ENCODE peak calls at places on chromosomes 7 and 10, in seven cellular contexts. I is right lobe of liver, B is endodermal cell, N is stomach, J is lung, C is ovary, Y is BE2C. P is an unnamed sample. For H3K36me3 and H3K9me3, the result is how much of the 10 kb centered on the place peaks cover.

GRCh38 chr7:74262639-74263398 is 8.6 kb upstream of the RFC2 start:
- DNase-seq in J (no peak), Y (peak), C (no peak), N (no peak), I (no peak), B (no peak), P (no peak)

GRCh38 chr7:102079140-102080002 is 207.3 kb upstream of the SH2B2 start:
- DNase-seq in I (no peak), Y (peak), C (no peak), B (peak), J (no peak), N (no peak), P (no peak)

GRCh38 chr10:17062493-17063487 is 66.8 kb downstream of the CUBN start:
- DNase-seq in Y (no peak), C (peak), N (no peak), I (no peak), J (no peak), B (peak), P (peak)

GRCh38 chr10:114684822-114685209 is 26.7 kb upstream of the ABLIM1 start:
- DNase-seq in I (no peak), N (no peak), Y (peak), B (no peak), C (no peak), J (no peak), P (no peak)

GRCh38 chr7:40709077-40709964 is 574.5 kb downstream of the SUGCT start:
- DNase-seq in I (no peak), N (no peak), B (no peak), C (no peak), J (no peak), Y (no peak), P (no peak)

GRCh38 chr10:2196272-2196671 is 458.9 kb upstream of the ADARB2 start:
- DNase-seq in B (no peak), C (no peak), J (no peak), N (no peak), Y (no peak), I (no peak), P (no peak)

GRCh38 chr7:35257251-35258124 is 3.6 kb upstream of the TBX20 start:
- DNase-seq in Y (no peak), N (no peak), I (no peak), J (no peak), C (no peak), B (peak), P (no peak)

GRCh38 chr7:22723171-22723601 is 3.8 kb upstream of the IL6 start:
- DNase-seq in Y (no peak), B (no peak), J (peak), I (peak), C (peak), N (peak), P (no peak)

GRCh38 chr10:132265878-132266496 is 41.8 kb downstream of the STK32C start:
- DNase-seq in C (no peak), J (no peak), Y (no peak), N (no peak), B (no peak), I (no peak), P (no peak)

GRCh38 chr7:95579318-95579717 is 17.0 kb downstream of the PDK4 start:
- DNase-seq in Y (no peak), B (no peak), C (no peak), J (no peak), N (no peak), I (no peak), P (no peak)

GRCh38 chr10:57145548-57145947 is 784.5 kb upstream of the ZWINT start:
- DNase-seq in Y (no peak), J (no peak), C (no peak), I (no peak), N (no peak), B (no peak), P (no peak)

GRCh38 chr7:148021507-148022045 is 569.0 kb upstream of the C7orf33 start:
- DNase-seq in Y (no peak), N (no peak), J (no peak), C (no peak), B (no peak), I (no peak), P (no peak)

GRCh38 chr10:110300486-110300986 is 4.2 kb downstream of the SMNDC1 start:
- DNase-seq in I (no peak), J (no peak), B (no peak), N (no peak), Y (no peak), C (no peak), P (no peak)
- H3K36me3 ChIP-seq in I (under half), J (under half), B (half or more), N (half or more), Y (half or more), C (under half), P (half or more)

DNA sequence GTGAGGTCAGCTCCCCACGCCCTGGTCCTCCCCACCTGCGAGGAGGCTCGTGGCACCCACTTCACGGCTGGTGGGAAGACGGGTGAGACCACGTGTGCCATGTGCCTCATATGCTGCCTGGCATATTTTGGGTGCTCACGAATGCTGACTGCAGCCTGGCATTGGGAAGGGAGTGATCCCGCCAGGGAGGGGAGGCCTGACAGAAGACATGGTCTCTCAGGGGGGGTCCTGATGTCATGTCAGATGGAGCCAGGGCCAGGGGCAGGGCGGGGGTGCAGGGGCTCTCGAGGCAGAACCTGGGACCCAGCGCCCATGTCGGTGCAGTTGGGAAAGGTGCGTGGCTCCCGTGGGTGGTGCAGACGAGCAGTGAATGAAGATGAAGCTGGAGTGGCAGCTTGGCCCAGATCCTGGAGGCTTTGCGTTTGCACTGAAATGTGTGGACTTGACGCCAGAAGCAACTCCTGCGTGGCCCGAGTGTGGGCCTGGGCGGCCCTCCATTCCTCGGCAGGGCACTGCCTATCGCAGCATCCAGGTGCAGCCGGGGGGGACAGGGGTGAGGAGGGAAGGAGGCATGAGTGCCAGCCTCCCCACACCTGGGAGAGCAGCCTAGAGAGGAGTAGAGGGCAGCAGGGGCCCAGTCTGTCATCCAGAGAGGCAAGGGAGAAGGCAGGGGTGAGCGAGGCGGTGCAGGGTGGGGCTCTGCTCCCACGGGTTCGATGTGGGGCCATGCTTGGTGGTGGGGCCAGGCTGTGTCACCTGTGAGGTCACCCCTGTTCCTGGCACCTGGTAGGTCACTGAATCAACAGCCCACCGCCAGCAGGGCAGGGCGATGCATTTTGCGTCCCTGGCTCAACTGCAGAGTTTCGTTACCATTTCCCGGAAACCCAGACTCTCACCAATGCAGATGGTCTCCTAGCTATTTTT is 385.6 kb downstream of the DNAJB6 start:
- DNase-seq in C (no peak), Y (no peak), B (no peak), I (no peak), N (no peak), J (no peak), P (no peak)
- H3K9me3 ChIP-seq in C (under half), Y (under half), B (half or more), I (under half), N (under half), J (under half), P (under half)

GRCh38 chr10:101749033-101749432 is 26.9 kb downstream of the FGF8 start:
- DNase-seq in B (peak), Y (no peak), C (no peak), N (no peak), I (no peak), J (no peak), P (no peak)
- TF ChIP-seq CTCF in B (peak), Y (peak), C (no peak), N (no peak), I (no peak), J (no peak), P (no peak)

GRCh38 chr7:138564365-138564764 is 104.3 kb downstream of the TRIM24 start:
- DNase-seq in C (no peak), N (peak), Y (no peak), I (peak), J (peak), B (no peak), P (no peak)

GRCh38 chr7:138565071-138565450 is 105.0 kb downstream of the TRIM24 start:
- DNase-seq in I (no peak), C (no peak), N (no peak), Y (no peak), J (no peak), B (no peak), P (no peak)

GRCh38 chr7:138568655-138569054 is 108.6 kb downstream of the TRIM24 start:
- DNase-seq in C (no peak), J (no peak), I (no peak), B (no peak), N (no peak), Y (no peak), P (no peak)

GRCh38 chr7:138563808-138564207 is 103.7 kb downstream of the TRIM24 start:
- DNase-seq in J (no peak), Y (no peak), C (no peak), N (no peak), B (no peak), I (no peak), P (no peak)

DNA sequence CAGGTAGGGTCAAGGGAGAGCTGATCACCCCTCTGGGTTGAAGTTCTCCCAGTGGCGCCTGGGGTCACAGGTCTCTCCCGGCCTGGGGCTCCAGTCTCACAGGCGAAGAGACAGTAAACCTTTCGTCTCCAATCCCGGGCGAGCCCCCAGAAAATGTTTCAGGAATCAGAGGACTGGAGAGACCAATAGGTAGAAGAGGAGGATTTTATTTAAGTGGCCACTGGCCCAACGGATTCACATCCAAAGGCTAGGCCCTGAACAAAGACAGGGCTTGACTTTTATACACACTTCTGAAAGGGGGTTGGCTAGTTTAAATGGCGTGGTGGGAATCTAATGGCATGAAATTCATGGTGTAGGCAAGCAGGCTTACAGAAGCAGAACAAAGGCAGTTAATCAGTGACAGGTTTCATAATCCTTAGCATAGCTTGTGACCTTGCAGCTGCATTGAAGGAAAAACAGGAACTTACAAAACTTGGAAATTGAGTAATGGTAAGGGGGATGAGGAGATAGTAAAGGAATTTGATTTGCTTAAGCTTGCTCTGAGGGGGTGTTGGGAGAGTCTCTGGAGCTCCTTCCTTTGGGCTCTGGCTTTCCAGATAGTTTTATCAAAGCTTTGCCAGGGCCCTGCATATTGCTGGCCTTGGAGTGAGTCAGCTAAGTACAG is 105.5 kb downstream of the TRIM24 start:
- DNase-seq in I (no peak), Y (no peak), C (no peak), N (no peak), B (peak), J (no peak), P (no peak)
- H3K36me3 ChIP-seq in I (under half), Y (half or more), C (under half), N (half or more), B (half or more), J (under half), P (half or more)

GRCh38 chr10:108327706-108328105 is 1163.2 kb upstream of the SORCS1 start:
- DNase-seq in Y (no peak), J (no peak), B (no peak), N (no peak), C (no peak), I (no peak), P (no peak)
- H3K9me3 ChIP-seq in Y (under half), J (under half), B (under half), N (under half), C (under half), I (under half), P (under half)

GRCh38 chr10:118971876-118972275 is 57.6 kb upstream of the NANOS1 start:
- DNase-seq in C (no peak), Y (no peak), B (peak), J (no peak), N (no peak), I (no peak), P (no peak)
- TF ChIP-seq CTCF in C (no peak), Y (peak), B (peak), J (no peak), N (no peak), I (no peak), P (no peak)

GRCh38 chr10:133299738-133300137 is 8.9 kb downstream of the TUBGCP2 start:
- DNase-seq in I (no peak), C (no peak), B (no peak), Y (no peak), N (no peak), J (no peak), P (no peak)

GRCh38 chr10:133297504-133297903 is 11.2 kb downstream of the TUBGCP2 start:
- DNase-seq in B (no peak), Y (no peak), I (no peak), N (no peak), J (no peak), C (no peak), P (no peak)

GRCh38 chr10:133298466-133298865 is 10.2 kb downstream of the TUBGCP2 start:
- DNase-seq in Y (no peak), J (no peak), I (no peak), N (no peak), C (no peak), B (no peak), P (no peak)

GRCh38 chr10:133302230-133302629 is 6.4 kb downstream of the TUBGCP2 start:
- DNase-seq in J (no peak), C (no peak), Y (no peak), N (no peak), B (no peak), I (no peak), P (no peak)

DNA sequence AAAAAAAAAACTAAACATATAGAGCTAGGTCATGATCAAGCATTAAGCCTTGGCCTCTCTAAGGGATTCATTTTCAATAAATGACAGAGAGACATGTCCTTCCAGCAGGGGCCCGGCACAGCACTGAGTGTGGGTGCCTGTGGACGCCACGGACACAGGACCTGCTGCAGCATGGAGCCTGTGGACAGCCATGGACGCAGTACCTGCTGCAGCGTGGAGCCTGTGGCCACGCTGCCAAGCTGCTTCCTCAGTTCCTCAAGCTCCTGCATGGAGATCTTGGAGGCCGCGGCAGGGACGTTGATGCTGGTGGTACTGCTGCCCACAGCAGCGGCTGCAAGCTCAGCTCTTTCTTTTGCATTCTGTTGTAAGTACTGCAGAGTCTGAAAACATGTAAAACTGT is 9.4 kb downstream of the TUBGCP2 start:
- DNase-seq in Y (no peak), I (no peak), J (no peak), B (no peak), N (no peak), C (no peak), P (no peak)
- H3K36me3 ChIP-seq in Y (under half), I (half or more), J (half or more), B (under half), N (half or more), C (under half), P (half or more)

GRCh38 chr10:130662775-130663174 is 526.6 kb downstream of the GLRX3 start:
- DNase-seq in J (no peak), N (no peak), I (no peak), C (no peak), Y (no peak), B (no peak), P (no peak)
- H3K9me3 ChIP-seq in J (under half), N (under half), I (under half), C (under half), Y (under half), B (under half), P (under half)

GRCh38 chr7:70693300-70693689 is 438.6 kb upstream of the GALNT17 start:
- DNase-seq in Y (no peak), B (no peak), I (peak), J (peak), C (peak), N (no peak), P (peak)
- TF ChIP-seq CTCF in Y (no peak), B (no peak), I (no peak), J (no peak), C (no peak), N (no peak), P (no peak)

P was measured in ascending aorta.